ENCODE peak calls at places on chromosomes 4 and X, in four cellular contexts. M is H1, E is GM12891, A is K562. T is an unnamed sample.

GRCh38 chr4:2338754-2339457 is 77.0 kb upstream of the MXD4 start:
- DNase-seq in M (no peak), E (no peak), A (no peak), T (no peak)

GRCh38 chrX:41922125-41922521 is 1.2 kb downstream of the CASK start:
- DNase-seq in M (no peak), E (no peak), A (no peak), T (no peak)

GRCh38 chrX:119477812-119478232 is 9.6 kb downstream of the SLC25A5 start:
- DNase-seq in M (no peak), E (no peak), A (peak; percentile 25), T (no peak)

GRCh38 chrX:153414838-153415552 is 3.7 kb downstream of the ZFP92 start:
- DNase-seq in M (no peak), E (no peak), A (no peak), T (no peak)

GRCh38 chr4:118410143-118410542 is 57.3 kb upstream of the PRSS12 start:
- DNase-seq in M (no peak), E (no peak), A (no peak), T (no peak)

GRCh38 chr4:166144607-166145006 is 271.6 kb downstream of the TLL1 start:
- DNase-seq in M (no peak), E (no peak), A (no peak), T (no peak)

GRCh38 chrX:135384161-135384836 is 37.4 kb upstream of the SMIM10L2A start:
- DNase-seq in M (no peak), E (no peak), A (no peak), T (no peak)

GRCh38 chrX:40278340-40279090 is 180.8 kb upstream of the BCOR start:
- DNase-seq in M (no peak), E (no peak), A (no peak), T (no peak)

GRCh38 chr4:156538210-156538609 is 433.4 kb downstream of the PDGFC start:
- DNase-seq in M (no peak), E (no peak), A (no peak), T (no peak)

GRCh38 chr4:13160906-13161305 is 323.2 kb downstream of the RAB28 start:
- DNase-seq in M (no peak), E (no peak), A (no peak), T (no peak)

GRCh38 chr4:144449623-144450022 is 196.3 kb upstream of the HHIP start:
- DNase-seq in M (no peak), E (no peak), A (no peak), T (no peak)

GRCh38 chrX:154046262-154046771 is 26.6 kb upstream of the IRAK1 start:
- DNase-seq in M (no peak), E (no peak), A (no peak), T (no peak)

GRCh38 chr4:90757529-90757928 is 630.3 kb downstream of the CCSER1 start:
- DNase-seq in M (no peak), E (no peak), A (no peak), T (no peak)

GRCh38 chrX:31287861-31288260 is 216.0 kb upstream of the FTHL17 start:
- DNase-seq in M (no peak), E (no peak), A (no peak), T (no peak)

GRCh38 chr4:3711183-3712111 is 54.7 kb upstream of the ADRA2C start:
- DNase-seq in M (no peak), E (no peak), A (no peak), T (no peak)

GRCh38 chr4:69910016-69910782 is 20.7 kb upstream of the CSN1S1 start:
- DNase-seq in M (no peak), E (no peak), A (no peak), T (no peak)

DNA sequence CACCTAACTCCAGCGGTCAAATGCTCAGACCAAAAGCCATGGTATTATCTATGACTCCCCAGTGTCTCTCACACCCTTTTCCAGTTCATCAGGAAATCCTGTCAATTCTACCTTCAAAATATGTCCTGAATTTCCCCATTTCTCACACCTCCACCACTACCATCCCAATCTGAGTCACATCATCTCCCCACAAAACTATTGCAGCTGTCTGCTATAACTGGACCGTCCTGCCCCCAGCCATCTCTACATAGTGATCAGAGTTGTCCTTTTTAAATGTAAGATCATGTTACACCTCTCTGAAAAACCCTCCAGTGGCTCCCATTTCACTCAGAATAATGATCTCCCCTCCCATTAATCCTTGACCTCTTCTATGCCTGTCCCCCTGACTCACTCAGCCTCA is 6.8 kb upstream of the ODAPH start:
- DNase-seq in M (no peak), E (no peak), A (no peak), T (no peak)
- TF ChIP-seq TAF1 in M (no peak), E (no peak), A (no peak), T (no peak)

DNA sequence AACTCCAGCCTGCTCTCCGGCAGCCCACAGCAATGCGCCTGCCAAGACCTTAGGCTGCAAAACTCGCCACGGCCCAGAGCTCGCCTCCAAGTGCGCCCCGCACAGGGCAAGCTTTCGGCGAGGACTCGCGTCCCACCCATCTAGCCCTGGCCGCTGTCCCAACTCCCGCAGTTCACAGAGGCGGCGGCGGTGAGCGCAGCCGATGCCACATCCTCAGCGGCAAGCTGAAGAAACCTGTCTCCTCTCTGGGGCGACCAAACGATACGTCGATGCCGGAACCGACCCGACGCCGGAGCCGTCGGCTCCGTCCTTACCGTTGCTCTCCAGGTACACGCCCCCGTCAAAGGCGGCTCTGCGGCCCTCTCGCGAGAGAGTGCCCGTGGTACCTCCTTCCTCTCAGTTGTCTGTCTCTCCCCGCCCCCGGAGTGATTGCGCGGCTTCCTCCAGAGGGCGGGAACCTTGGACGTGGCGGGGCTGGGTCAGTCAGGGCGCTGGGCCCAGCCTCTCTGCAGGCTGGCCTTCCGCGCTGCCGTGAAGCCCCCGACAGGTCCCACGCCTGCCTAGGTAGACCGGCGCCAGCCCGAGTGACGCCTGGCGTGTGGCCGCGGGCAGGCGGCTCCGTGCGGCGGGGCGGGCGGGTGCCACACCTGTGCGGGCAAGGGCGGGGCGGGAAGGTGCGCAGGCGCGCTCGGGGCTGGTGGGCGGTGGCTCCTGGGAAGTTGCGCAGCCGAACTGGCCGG is 380 bp upstream of the RAB33B start:
- DNase-seq in M (peak; percentile 97), E (peak; percentile 85), A (peak; percentile 91), T (peak; percentile 81)
- TF ChIP-seq POLR2A in M (peak; percentile 69), E (peak; percentile 82), A (peak; percentile 96), T (peak; percentile 83)

GRCh38 chrX:13763489-13763888 is 28.9 kb downstream of the OFD1 start:
- DNase-seq in M (no peak), E (no peak), A (no peak), T (no peak)
- TF ChIP-seq POLR2AphosphoS5 in M (no peak), E (no peak), A (no peak), T (no peak)

DNA sequence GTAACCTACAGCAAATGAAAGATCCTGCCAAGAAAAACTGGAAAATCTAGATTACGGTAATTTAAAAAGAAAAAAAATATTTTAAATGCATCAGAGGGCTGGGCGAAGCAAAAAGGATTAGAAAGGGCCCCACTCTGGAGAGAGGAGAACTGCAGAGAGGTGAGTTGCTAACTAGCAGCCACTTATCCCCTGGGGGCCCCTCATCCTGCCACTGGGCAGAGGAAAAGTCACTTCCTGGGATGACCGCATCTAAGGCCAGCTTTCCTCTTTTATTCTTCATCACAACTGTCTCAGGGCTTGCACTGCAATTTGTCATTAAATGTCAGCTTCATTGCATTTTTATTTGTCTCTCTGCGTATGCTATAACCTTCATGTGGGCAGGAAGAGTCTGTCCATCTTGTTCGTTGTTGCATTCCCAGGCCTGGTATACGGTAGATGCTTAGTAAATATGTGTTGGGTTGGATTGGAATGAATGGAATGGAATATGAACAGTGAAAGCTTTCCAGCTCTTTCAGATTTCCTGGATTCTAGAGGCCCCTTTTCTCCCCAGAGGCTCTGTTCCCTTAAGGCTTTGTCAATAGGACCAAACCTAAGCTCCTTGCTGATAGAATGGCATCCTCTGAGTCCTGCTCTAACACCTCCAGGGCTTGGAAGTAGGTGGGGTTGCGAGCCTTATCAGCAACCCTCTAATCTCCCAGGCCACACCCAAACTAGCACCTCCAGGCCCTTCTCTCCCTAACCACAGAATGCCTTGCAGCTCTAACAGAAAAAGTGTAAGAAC is 58.9 kb downstream of the TLR10 start:
- DNase-seq in M (no peak), E (no peak), A (peak; percentile 52), T (no peak)
- TF ChIP-seq TAF1 in M (no peak), E (no peak), A (no peak), T (no peak)

GRCh38 chr4:184805462-184806245 is 20.1 kb downstream of the ACSL1 start:
- DNase-seq in M (no peak), E (no peak), A (no peak), T (no peak)
- TF ChIP-seq POLR2A in M (no peak), E (no peak), A (no peak), T (no peak)